ENCODE peak calls at places on chromosomes 11 and 22, in five cellular contexts. One of them, this sample, is unnamed.

GRCh38 chr22:45534339-45535192 is 31.9 kb downstream of the FBLN1 start:
- DNase-seq in NCI-H1436: no peak
- DNase-seq in SHP77: peak; percentile 78
- DNase-seq in ELF-1: no peak
- DNase-seq in upper lobe of right lung: no peak
- DNase-seq in this sample: no peak

GRCh38 chr22:38474003-38474607 is 6.2 kb downstream of the KDELR3 start:
- DNase-seq in NCI-H1436: no peak
- DNase-seq in SHP77: no peak
- DNase-seq in ELF-1: no peak
- DNase-seq in upper lobe of right lung: peak; percentile 34
- DNase-seq in this sample: no peak

GRCh38 chr11:100190395-100190794 is 496.7 kb upstream of the ARHGAP42 start:
- DNase-seq in NCI-H1436: no peak
- DNase-seq in SHP77: no peak
- DNase-seq in ELF-1: no peak
- DNase-seq in upper lobe of right lung: no peak
- DNase-seq in this sample: no peak

GRCh38 chr11:32531528-32531927 is 52.1 kb upstream of the EIF3M start:
- DNase-seq in NCI-H1436: no peak
- DNase-seq in SHP77: no peak
- DNase-seq in ELF-1: no peak
- DNase-seq in upper lobe of right lung: no peak
- DNase-seq in this sample: no peak

GRCh38 chr11:25860677-25861445 is 471.1 kb upstream of the ANO3 start:
- DNase-seq in NCI-H1436: no peak
- DNase-seq in SHP77: no peak
- DNase-seq in ELF-1: no peak
- DNase-seq in upper lobe of right lung: no peak
- DNase-seq in this sample: no peak

GRCh38 chr11:72061739-72062396 is 18.5 kb downstream of the NUMA1 start:
- DNase-seq in NCI-H1436: no peak
- DNase-seq in SHP77: no peak
- DNase-seq in ELF-1: no peak
- DNase-seq in upper lobe of right lung: no peak
- DNase-seq in this sample: no peak

GRCh38 chr11:61011950-61012830 is 40.7 kb downstream of the CD6 start:
- DNase-seq in NCI-H1436: no peak
- DNase-seq in SHP77: no peak
- DNase-seq in ELF-1: peak; percentile 76
- DNase-seq in upper lobe of right lung: no peak
- DNase-seq in this sample: no peak

GRCh38 chr22:26364066-26365015 is 64.7 kb upstream of the ASPHD2 start:
- DNase-seq in NCI-H1436: peak; percentile 75
- DNase-seq in SHP77: peak; percentile 83
- DNase-seq in ELF-1: peak; percentile 91
- DNase-seq in upper lobe of right lung: no peak
- DNase-seq in this sample: peak; percentile 58

GRCh38 chr22:23268139-23268712 is 87.9 kb downstream of the BCR start:
- DNase-seq in NCI-H1436: no peak
- DNase-seq in SHP77: no peak
- DNase-seq in ELF-1: no peak
- DNase-seq in upper lobe of right lung: no peak
- DNase-seq in this sample: no peak

GRCh38 chr11:74472030-74472429 is 4.7 kb upstream of the KCNE3 start:
- DNase-seq in NCI-H1436: no peak
- DNase-seq in SHP77: no peak
- DNase-seq in ELF-1: no peak
- DNase-seq in upper lobe of right lung: no peak
- DNase-seq in this sample: no peak

GRCh38 chr22:26377170-26377825 is 51.8 kb upstream of the ASPHD2 start:
- DNase-seq in NCI-H1436: no peak
- DNase-seq in SHP77: no peak
- DNase-seq in ELF-1: no peak
- DNase-seq in upper lobe of right lung: no peak
- DNase-seq in this sample: no peak

GRCh38 chr11:65551572-65552398 is 6.4 kb downstream of the LTBP3 start:
- DNase-seq in NCI-H1436: peak; percentile 82
- DNase-seq in SHP77: peak; percentile 64
- DNase-seq in ELF-1: peak; percentile 64
- DNase-seq in upper lobe of right lung: peak; percentile 88
- DNase-seq in this sample: peak; percentile 85

GRCh38 chr11:44622721-44623258 is 57.3 kb downstream of the CD82 start:
- DNase-seq in NCI-H1436: no peak
- DNase-seq in SHP77: no peak
- DNase-seq in ELF-1: peak; percentile 4
- DNase-seq in upper lobe of right lung: peak; percentile 38
- DNase-seq in this sample: no peak

GRCh38 chr11:44793350-44794090 is 66.8 kb downstream of the TSPAN18 start:
- DNase-seq in NCI-H1436: no peak
- DNase-seq in SHP77: no peak
- DNase-seq in ELF-1: peak; percentile 52
- DNase-seq in upper lobe of right lung: peak; percentile 22
- DNase-seq in this sample: no peak

GRCh38 chr11:76636826-76637460 is 33.6 kb downstream of the LRRC32 start:
- DNase-seq in NCI-H1436: no peak
- DNase-seq in SHP77: no peak
- DNase-seq in ELF-1: no peak
- DNase-seq in upper lobe of right lung: no peak
- DNase-seq in this sample: no peak

GRCh38 chr11:117298195-117298594 is 7.0 kb downstream of the BACE1-AS start:
- DNase-seq in NCI-H1436: no peak
- DNase-seq in SHP77: no peak
- DNase-seq in ELF-1: no peak
- DNase-seq in upper lobe of right lung: no peak
- DNase-seq in this sample: no peak

GRCh38 chr11:46105134-46105628 is 16.1 kb downstream of the PHF21A start:
- DNase-seq in NCI-H1436: no peak
- DNase-seq in SHP77: no peak
- DNase-seq in ELF-1: peak; percentile 10
- DNase-seq in upper lobe of right lung: no peak
- DNase-seq in this sample: no peak

GRCh38 chr11:326842-327580 is 6.4 kb upstream of the IFITM3 start:
- DNase-seq in NCI-H1436: no peak
- DNase-seq in SHP77: no peak
- DNase-seq in ELF-1: no peak
- DNase-seq in upper lobe of right lung: peak; percentile 83
- DNase-seq in this sample: no peak

GRCh38 chr11:67545280-67545679 is 22.0 kb upstream of the CABP2 start:
- DNase-seq in NCI-H1436: peak; percentile 26
- DNase-seq in SHP77: peak; percentile 27
- DNase-seq in ELF-1: peak; percentile 17
- DNase-seq in upper lobe of right lung: no peak
- DNase-seq in this sample: peak; percentile 12

GRCh38 chr11:91790346-91790745 is 434.3 kb upstream of the FAT3 start:
- DNase-seq in NCI-H1436: no peak
- DNase-seq in SHP77: no peak
- DNase-seq in ELF-1: no peak
- DNase-seq in upper lobe of right lung: no peak
- DNase-seq in this sample: no peak

GRCh38 chr22:50019316-50019715 is 6.8 kb upstream of the IL17REL start:
- DNase-seq in NCI-H1436: no peak
- DNase-seq in SHP77: no peak
- DNase-seq in ELF-1: no peak
- DNase-seq in upper lobe of right lung: peak; percentile 30
- DNase-seq in this sample: no peak

GRCh38 chr11:125371451-125371935 is 124.6 kb downstream of the FEZ1 start:
- DNase-seq in NCI-H1436: no peak
- DNase-seq in SHP77: no peak
- DNase-seq in ELF-1: peak; percentile 95
- DNase-seq in upper lobe of right lung: peak; percentile 54
- DNase-seq in this sample: no peak

GRCh38 chr11:115279831-115280761 is 224.1 kb downstream of the CADM1 start:
- DNase-seq in NCI-H1436: no peak
- DNase-seq in SHP77: no peak
- DNase-seq in ELF-1: no peak
- DNase-seq in upper lobe of right lung: no peak
- DNase-seq in this sample: no peak

GRCh38 chr11:82703796-82704195 is 29.9 kb downstream of the FAM181B start:
- DNase-seq in NCI-H1436: no peak
- DNase-seq in SHP77: no peak
- DNase-seq in ELF-1: no peak
- DNase-seq in upper lobe of right lung: no peak
- DNase-seq in this sample: no peak

GRCh38 chr11:22640862-22641261 is 15.2 kb upstream of the FANCF start:
- DNase-seq in NCI-H1436: no peak
- DNase-seq in SHP77: no peak
- DNase-seq in ELF-1: peak; percentile 23
- DNase-seq in upper lobe of right lung: no peak
- DNase-seq in this sample: no peak

GRCh38 chr11:8765294-8765693 is 82.7 kb downstream of the RPL27A start:
- DNase-seq in NCI-H1436: no peak
- DNase-seq in SHP77: no peak
- DNase-seq in ELF-1: no peak
- DNase-seq in upper lobe of right lung: no peak
- DNase-seq in this sample: no peak

This sample was measured in NCI-H510A.